ENCODE peak calls at places on chromosomes 11 and 22, in four cellular contexts. D is GM12878, W is HepG2, V is K562. Z is an unnamed sample.
A peak's percentile ranks its signal among the peaks of the same experiment; 100 is the strongest.

GRCh38 chr22:47605886-47606285 is 843.4 kb downstream of the TBC1D22A start:
- DNase-seq in D (no peak), W (no peak), V (no peak), Z (no peak)

GRCh38 chr11:15723966-15724365 is 609.2 kb downstream of the INSC start:
- DNase-seq in D (no peak), W (no peak), V (no peak), Z (no peak)

GRCh38 chr11:126339866-126340434 is 15.5 kb upstream of the ST3GAL4 start:
- DNase-seq in D (no peak), W (no peak), V (no peak), Z (no peak)

GRCh38 chr11:19419021-19419750 is 178.4 kb upstream of the E2F8 start:
- DNase-seq in D (no peak), W (no peak), V (no peak), Z (no peak)

GRCh38 chr11:75450236-75450635 is 17.2 kb upstream of the KLHL35 start:
- DNase-seq in D (no peak), W (no peak), V (no peak), Z (no peak)

GRCh38 chr22:31611065-31611760 is 50.8 kb downstream of the PISD start:
- DNase-seq in D (no peak), W (no peak), V (no peak), Z (no peak)

GRCh38 chr11:77379917-77380316 is 78.4 kb upstream of the GDPD4 start:
- DNase-seq in D (no peak), W (no peak), V (no peak), Z (no peak)

GRCh38 chr11:60281482-60281881 is 1.0 kb downstream of the MS4A4A start:
- DNase-seq in D (no peak), W (no peak), V (no peak), Z (no peak)

GRCh38 chr11:1372660-1373059 is 17.1 kb upstream of the BRSK2 start:
- DNase-seq in D (no peak), W (peak; percentile 30), V (peak; percentile 34), Z (no peak)

GRCh38 chr11:108093128-108093904 is 28.1 kb upstream of the ACAT1 start:
- DNase-seq in D (no peak), W (no peak), V (no peak), Z (no peak)

GRCh38 chr22:45087802-45088201 is 75.9 kb upstream of the NUP50 start:
- DNase-seq in D (no peak), W (no peak), V (no peak), Z (no peak)

GRCh38 chr11:96045622-96046456 is 121.9 kb upstream of the MTMR2 start:
- DNase-seq in D (no peak), W (no peak), V (no peak), Z (no peak)

GRCh38 chr22:37533995-37534394 is 14.8 kb upstream of the CARD10 start:
- DNase-seq in D (peak; percentile 28), W (no peak), V (no peak), Z (no peak)

DNA sequence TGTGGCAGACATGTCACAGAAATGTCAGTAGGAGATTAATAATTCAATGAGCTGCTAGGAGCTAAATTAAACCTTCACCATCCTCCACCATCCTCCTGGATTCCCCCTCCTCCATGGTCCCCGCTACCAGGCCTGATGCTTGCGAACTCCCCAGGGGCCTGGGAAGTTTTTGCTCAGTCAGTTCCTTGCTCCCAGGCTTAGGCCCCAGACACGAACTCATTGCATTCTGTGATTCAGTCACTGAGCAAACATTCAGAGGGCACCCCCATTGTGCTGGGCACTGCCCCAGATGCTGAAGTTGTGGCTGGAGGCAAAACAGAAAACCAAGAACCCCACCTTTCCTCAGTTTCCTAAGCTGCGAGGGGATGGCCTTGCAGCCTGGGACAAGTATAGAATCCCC is 14.3 kb downstream of the NPTXR start:
- DNase-seq in D (no peak), W (no peak), V (no peak), Z (no peak)
- TF ChIP-seq TARDBP in D (no peak), W (no peak), V (no peak), Z (no peak)

GRCh38 chr22:22932512-22932941 is 44.9 kb downstream of the IGLL5 start:
- DNase-seq in D (no peak), W (no peak), V (peak; percentile 62), Z (no peak)

GRCh38 chr22:22933100-22933806 is 45.6 kb downstream of the IGLL5 start:
- DNase-seq in D (no peak), W (no peak), V (peak; percentile 55), Z (no peak)

GRCh38 chr22:22930571-22931556 is 43.2 kb downstream of the IGLL5 start:
- DNase-seq in D (no peak), W (no peak), V (peak; percentile 55), Z (no peak)

GRCh38 chr22:22930222-22930497 is 42.5 kb downstream of the IGLL5 start:
- DNase-seq in D (no peak), W (no peak), V (peak; percentile 52), Z (no peak)

GRCh38 chr22:22931557-22932270 is 44.1 kb downstream of the IGLL5 start:
- DNase-seq in D (peak; percentile 55), W (no peak), V (no peak), Z (no peak)
- TF ChIP-seq FOXM1 in D (no peak), W (no peak), V (no peak), Z (no peak)

DNA sequence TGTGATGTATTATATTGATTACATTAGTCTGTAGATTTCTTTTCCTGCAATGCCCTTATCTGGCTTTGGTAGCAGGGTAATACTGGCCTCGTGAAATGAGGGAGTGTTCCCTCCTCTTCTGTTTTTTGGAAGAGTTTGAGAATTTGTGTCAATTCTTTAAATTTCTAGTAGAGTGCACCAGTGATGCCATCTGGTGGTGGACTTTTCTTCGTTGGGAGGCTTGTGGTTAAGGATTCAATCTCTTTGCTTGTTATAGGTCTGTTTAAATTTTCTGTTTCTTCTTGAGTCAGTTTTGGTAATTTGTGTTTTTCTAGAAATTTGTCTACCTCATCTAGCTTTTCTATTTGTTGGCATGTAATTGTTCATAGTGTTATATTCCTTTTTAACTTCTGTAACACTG is 18.9 kb downstream of the SHANK3 start:
- DNase-seq in D (peak; percentile 13), W (peak; percentile 33), V (no peak), Z (no peak)
- TF ChIP-seq TARDBP in D (no peak), W (no peak), V (no peak), Z (no peak)

DNA sequence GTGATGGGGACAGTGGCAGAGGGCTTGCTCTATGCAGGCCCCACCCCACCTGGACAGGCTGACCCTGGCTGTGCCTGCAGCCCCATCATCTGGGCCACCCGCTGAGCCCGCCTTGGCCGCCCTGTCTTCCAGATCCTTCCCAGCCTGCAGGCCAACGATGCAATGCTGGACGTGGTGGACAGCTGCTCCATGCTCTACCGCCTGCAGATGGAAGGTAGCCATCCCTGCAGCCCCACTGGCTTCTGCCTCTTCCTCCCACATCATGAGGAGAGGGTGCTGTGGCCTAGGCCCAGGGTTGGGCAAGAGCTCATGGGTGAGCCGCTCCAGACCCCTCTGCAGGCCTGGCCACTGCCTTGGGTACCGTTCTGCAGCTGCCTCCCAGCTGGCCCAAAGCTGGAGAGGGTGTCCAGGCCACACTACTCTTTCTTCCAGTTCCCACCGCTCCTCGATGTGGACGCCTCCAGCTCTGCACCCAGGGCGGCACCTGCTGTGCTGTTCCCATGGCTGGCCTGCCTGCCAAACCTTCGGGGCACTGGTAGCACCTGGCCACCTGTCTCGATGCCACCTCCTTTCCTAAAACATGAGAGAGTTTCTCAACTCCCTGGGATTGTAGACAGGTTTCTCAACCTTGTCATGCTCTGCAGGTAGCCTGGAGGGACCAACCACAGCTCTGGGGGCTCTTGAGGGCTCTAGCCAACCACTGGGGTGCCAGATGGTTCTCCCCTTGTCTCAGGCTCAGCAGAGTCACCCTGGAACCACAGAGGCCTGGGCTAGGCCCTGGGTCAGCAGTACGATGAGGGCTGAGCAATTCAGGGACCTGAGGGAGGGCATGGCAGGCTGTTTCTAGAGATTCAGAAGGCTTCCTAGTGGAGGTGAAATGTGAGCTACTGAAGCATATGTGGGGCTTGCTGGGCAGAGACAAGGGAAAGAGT is 9.5 kb upstream of the GTSE1 start:
- DNase-seq in D (no peak), W (no peak), V (no peak), Z (no peak)
- TF ChIP-seq FOXM1 in D (no peak), W (no peak), V (no peak), Z (no peak)

GRCh38 chr11:78961186-78961782 is 386.6 kb upstream of the NARS2 start:
- DNase-seq in D (no peak), W (no peak), V (peak; percentile 20), Z (no peak)
- TF ChIP-seq TARDBP in D (no peak), W (no peak), V (no peak), Z (no peak)

GRCh38 chr22:18096823-18097222 is 13.8 kb upstream of the TUBA8 start:
- DNase-seq in D (no peak), W (no peak), V (no peak), Z (no peak)

GRCh38 chr22:18091478-18091877 is 13.7 kb downstream of the PEX26 start:
- DNase-seq in D (no peak), W (no peak), V (no peak), Z (no peak)

GRCh38 chr22:18091916-18092526 is 14.2 kb downstream of the PEX26 start:
- DNase-seq in D (no peak), W (peak; percentile 76), V (no peak), Z (no peak)

GRCh38 chr22:18095101-18095805 is 15.4 kb upstream of the TUBA8 start:
- DNase-seq in D (no peak), W (no peak), V (no peak), Z (no peak)

GRCh38 chr22:18093661-18094060 is 15.9 kb downstream of the PEX26 start:
- DNase-seq in D (no peak), W (no peak), V (no peak), Z (no peak)
- TF ChIP-seq FOXM1 in D (no peak), W (no peak), V (no peak), Z (no peak)

GRCh38 chr11:73271936-73272679 is at the start of gene P2RY6:
- DNase-seq in D (no peak), W (peak; percentile 75), V (peak; percentile 33), Z (no peak)
- TF ChIP-seq TARDBP in D (no peak), W (no peak), V (no peak), Z (no peak)

GRCh38 chr11:72741429-72741833 is 10.8 kb downstream of the ARAP1 start:
- DNase-seq in D (no peak), W (peak; percentile 56), V (peak; percentile 68), Z (no peak)
- TF ChIP-seq FOXM1 in D (no peak), W (no peak), V (no peak), Z (no peak)

Z was measured in HEK293T.